ENCODE peak calls at places on chromosomes 7 and 10, in six cellular contexts. T is body of pancreas; L is AG08395; J is stimulated activated CD8-positive, alpha-beta memory T cell treated with anti-CD3 and anti-CD28 coated beads, Interleukin-7, amount 100 ng/mL, for 1 hour; O is H54; M is progenitor cell of endocrine pancreas. C is an unnamed sample.
A peak's percentile ranks its signal among the peaks of the same experiment; 100 is the strongest.

GRCh38 chr7:47482013-47482761 is 99.7 kb downstream of the TNS3 start:
- DNase-seq in M (no peak), T (peak; percentile 80), L (peak; percentile 86), O (peak; percentile 95), J (no peak), C (no peak)

GRCh38 chr7:26280723-26281122 is 10.9 kb upstream of the SNX10 start:
- DNase-seq in O (no peak), M (no peak), J (no peak), L (no peak), T (no peak), C (no peak)

GRCh38 chr10:109895095-109895818 is 28.1 kb downstream of the XPNPEP1 start:
- DNase-seq in O (no peak), T (peak; percentile 36), L (peak; percentile 23), M (no peak), J (no peak), C (no peak)

GRCh38 chr10:88401671-88402347 is 181.3 kb downstream of the RNLS start:
- DNase-seq in O (no peak), L (peak; percentile 30), M (no peak), T (no peak), J (no peak), C (no peak)

GRCh38 chr7:45922810-45923209 is 1.7 kb upstream of the IGFBP3 start:
- DNase-seq in J (no peak), L (no peak), T (no peak), M (no peak), O (no peak), C (no peak)

GRCh38 chr7:3805151-3805550 is 504.1 kb downstream of the SDK1 start:
- DNase-seq in M (no peak), T (no peak), J (no peak), L (no peak), O (peak; percentile 33), C (no peak)

GRCh38 chr7:95725170-95725569 is 47.2 kb upstream of the DYNC1I1 start:
- DNase-seq in T (no peak), L (no peak), M (no peak), O (no peak), J (no peak), C (no peak)

GRCh38 chr7:45869426-45869825 is 3.5 kb downstream of the CCDC201 start:
- DNase-seq in T (no peak), J (no peak), M (no peak), L (no peak), O (no peak), C (no peak)

GRCh38 chr10:94292448-94293118 is 70.2 kb downstream of the NOC3L start:
- DNase-seq in T (peak; percentile 40), J (no peak), L (peak; percentile 58), M (no peak), O (peak; percentile 12), C (no peak)

GRCh38 chr7:143467724-143468123 is 9.9 kb upstream of the TAS2R41 start:
- DNase-seq in O (no peak), T (no peak), L (no peak), M (no peak), J (no peak), C (no peak)

GRCh38 chr10:26468291-26468690 is 30.1 kb downstream of the APBB1IP start:
- DNase-seq in M (no peak), L (peak; percentile 10), J (no peak), T (no peak), O (no peak), C (no peak)

GRCh38 chr7:154592392-154592791 is 410.5 kb downstream of the PAXIP1 start:
- DNase-seq in M (no peak), L (no peak), T (no peak), O (no peak), J (no peak), C (no peak)

C was measured in RWPE2.